ENCODE peak calls at places on chromosomes 7 and 10, in seven cellular contexts. D, T, S, O, I, K and U are unnamed samples.

GRCh38 chr10:33126742-33127141 is 168.7 kb upstream of the ITGB1 start:
- DNase-seq in S (no peak), K (no peak), O (no peak), D (peak), T (no peak), I (peak), U (no peak)

GRCh38 chr10:76022366-76022765 is 590.9 kb downstream of the LRMDA start:
- DNase-seq in O (no peak), S (no peak), T (no peak), K (no peak), D (no peak), I (no peak), U (no peak)

GRCh38 chr7:104089622-104090021 is 100.2 kb upstream of the RELN start:
- DNase-seq in S (peak), D (no peak), O (no peak), K (no peak), T (no peak), I (no peak), U (no peak)

GRCh38 chr7:55469721-55470120 is 102.6 kb downstream of the VOPP1 start:
- DNase-seq in S (no peak), D (no peak), T (no peak), O (no peak), K (no peak), I (no peak), U (no peak)

GRCh38 chr7:1767524-1767923 is 97.4 kb downstream of the ELFN1 start:
- DNase-seq in K (no peak), T (no peak), I (no peak), D (no peak), O (peak), S (no peak), U (no peak)

GRCh38 chr7:987909-988308 is 4.9 kb downstream of the CYP2W1 start:
- DNase-seq in S (no peak), D (no peak), O (no peak), K (no peak), T (no peak), I (no peak), U (no peak)

GRCh38 chr7:155206286-155207020 is 91.2 kb upstream of the INSIG1 start:
- DNase-seq in S (no peak), T (no peak), O (no peak), D (no peak), I (peak), K (peak), U (no peak)

GRCh38 chr10:31000071-31000787 is 31.4 kb downstream of the ZNF438 start:
- DNase-seq in D (no peak), I (no peak), O (no peak), T (no peak), S (no peak), K (no peak), U (no peak)

GRCh38 chr7:71384094-71384493 is 252.2 kb downstream of the GALNT17 start:
- DNase-seq in T (no peak), K (no peak), O (no peak), I (no peak), D (no peak), S (no peak), U (no peak)

GRCh38 chr7:153951207-153951725 is 100.9 kb upstream of the DPP6 start:
- DNase-seq in K (no peak), I (no peak), D (no peak), O (no peak), S (no peak), T (no peak), U (no peak)

GRCh38 chr10:9285698-9286097 is 1231.2 kb downstream of the GATA3 start:
- DNase-seq in K (no peak), I (no peak), S (no peak), T (no peak), O (no peak), D (no peak), U (no peak)

GRCh38 chr10:90977855-90978486 is 57.1 kb upstream of the ANKRD1 start:
- DNase-seq in K (no peak), O (no peak), I (no peak), D (no peak), T (no peak), S (no peak), U (no peak)

GRCh38 chr7:70588151-70588550 is 543.8 kb upstream of the GALNT17 start:
- DNase-seq in S (peak), O (no peak), I (no peak), D (no peak), K (no peak), T (no peak), U (no peak)

GRCh38 chr7:131327049-131327625 is 539 bp upstream of the MKLN1 start:
- DNase-seq in T (peak), K (peak), O (peak), I (peak), S (peak), D (peak), U (no peak)

GRCh38 chr7:138254444-138254843 is 178.2 kb downstream of the AKR1D1 start:
- DNase-seq in O (no peak), I (no peak), K (no peak), D (no peak), T (no peak), S (no peak), U (no peak)

GRCh38 chr7:132347129-132347528 is 229.1 kb downstream of the PLXNA4 start:
- DNase-seq in I (no peak), T (no peak), D (no peak), S (no peak), O (no peak), K (no peak), U (no peak)

GRCh38 chr7:156640257-156640948 is at the start of gene RNF32:
- DNase-seq in I (peak), O (peak), D (peak), S (peak), T (peak), K (peak), U (peak)

GRCh38 chr10:119284679-119285096 is 77.3 kb downstream of the GRK5 start:
- DNase-seq in S (no peak), O (no peak), T (no peak), I (no peak), K (no peak), D (no peak), U (no peak)

GRCh38 chr7:44078521-44078920 is 3.8 kb downstream of the POLM start:
- DNase-seq in O (peak), D (no peak), S (no peak), I (no peak), K (no peak), T (no peak), U (no peak)